ENCODE peak calls at places on chromosome 6, in ten cellular contexts. One of them, this sample, is unnamed.

GRCh38 chr6:11309947-11310665 is 77.6 kb upstream of the NEDD9 start:
- DNase-seq in activated naive CD4-positive, alpha-beta T cell treated with anti-CD3 and anti-CD28 coated beads for 36 hours: no peak
- DNase-seq in small intestine: no peak
- DNase-seq in non-pigmented ciliary epithelial cell: no peak
- DNase-seq in activated T-helper 1 cell treated with Interleukin-2 at 50 U/mL for 16 hours: no peak
- DNase-seq in stimulated activated CD4-positive, alpha-beta T cell treated with anti-CD3 and anti-CD28 coated beads, Interleukin-2, amount 100 ng/mL, for 48 hours: no peak
- DNase-seq in NCI-H510A: no peak
- DNase-seq in SHP77: no peak
- DNase-seq in NCI-H1092 treated with DMSO at 0.1 percent for 48 hours: no peak
- DNase-seq in heart left ventricle: no peak
- DNase-seq in this sample: no peak

GRCh38 chr6:31575335-31575901 is at the start of gene TNF:
- DNase-seq in activated naive CD4-positive, alpha-beta T cell treated with anti-CD3 and anti-CD28 coated beads for 36 hours: peak
- DNase-seq in stimulated activated CD4-positive, alpha-beta T cell treated with anti-CD3 and anti-CD28 coated beads, Interleukin-2, amount 100 ng/mL, for 48 hours: peak
- DNase-seq in heart left ventricle: peak
- DNase-seq in NCI-H1092 treated with DMSO at 0.1 percent for 48 hours: no peak
- DNase-seq in non-pigmented ciliary epithelial cell: no peak
- DNase-seq in small intestine: peak
- DNase-seq in activated T-helper 1 cell treated with Interleukin-2 at 50 U/mL for 16 hours: peak
- DNase-seq in SHP77: no peak
- DNase-seq in NCI-H510A: no peak
- DNase-seq in this sample: no peak

GRCh38 chr6:125154184-125155135 is 887 bp downstream of the TPD52L1 start:
- DNase-seq in non-pigmented ciliary epithelial cell: no peak
- DNase-seq in stimulated activated CD4-positive, alpha-beta T cell treated with anti-CD3 and anti-CD28 coated beads, Interleukin-2, amount 100 ng/mL, for 48 hours: peak
- DNase-seq in heart left ventricle: peak
- DNase-seq in activated naive CD4-positive, alpha-beta T cell treated with anti-CD3 and anti-CD28 coated beads for 36 hours: peak
- DNase-seq in small intestine: peak
- DNase-seq in SHP77: peak
- DNase-seq in NCI-H510A: peak
- DNase-seq in NCI-H1092 treated with DMSO at 0.1 percent for 48 hours: no peak
- DNase-seq in activated T-helper 1 cell treated with Interleukin-2 at 50 U/mL for 16 hours: no peak
- DNase-seq in this sample: no peak

GRCh38 chr6:18491303-18492090 is 104.3 kb downstream of the RNF144B start:
- DNase-seq in activated T-helper 1 cell treated with Interleukin-2 at 50 U/mL for 16 hours: no peak
- DNase-seq in small intestine: no peak
- DNase-seq in SHP77: no peak
- DNase-seq in heart left ventricle: no peak
- DNase-seq in stimulated activated CD4-positive, alpha-beta T cell treated with anti-CD3 and anti-CD28 coated beads, Interleukin-2, amount 100 ng/mL, for 48 hours: no peak
- DNase-seq in NCI-H1092 treated with DMSO at 0.1 percent for 48 hours: no peak
- DNase-seq in non-pigmented ciliary epithelial cell: no peak
- DNase-seq in activated naive CD4-positive, alpha-beta T cell treated with anti-CD3 and anti-CD28 coated beads for 36 hours: no peak
- DNase-seq in NCI-H510A: no peak
- DNase-seq in this sample: peak

GRCh38 chr6:144477396-144477795 is 192.3 kb downstream of the UTRN start:
- DNase-seq in activated naive CD4-positive, alpha-beta T cell treated with anti-CD3 and anti-CD28 coated beads for 36 hours: no peak
- DNase-seq in heart left ventricle: no peak
- DNase-seq in small intestine: no peak
- DNase-seq in stimulated activated CD4-positive, alpha-beta T cell treated with anti-CD3 and anti-CD28 coated beads, Interleukin-2, amount 100 ng/mL, for 48 hours: no peak
- DNase-seq in NCI-H1092 treated with DMSO at 0.1 percent for 48 hours: no peak
- DNase-seq in SHP77: no peak
- DNase-seq in non-pigmented ciliary epithelial cell: no peak
- DNase-seq in activated T-helper 1 cell treated with Interleukin-2 at 50 U/mL for 16 hours: no peak
- DNase-seq in NCI-H510A: no peak
- DNase-seq in this sample: peak

GRCh38 chr6:24924956-24925355 is 10.8 kb downstream of the RIPOR2 start:
- DNase-seq in activated T-helper 1 cell treated with Interleukin-2 at 50 U/mL for 16 hours: no peak
- DNase-seq in non-pigmented ciliary epithelial cell: no peak
- DNase-seq in activated naive CD4-positive, alpha-beta T cell treated with anti-CD3 and anti-CD28 coated beads for 36 hours: peak
- DNase-seq in small intestine: no peak
- DNase-seq in NCI-H1092 treated with DMSO at 0.1 percent for 48 hours: no peak
- DNase-seq in NCI-H510A: no peak
- DNase-seq in SHP77: no peak
- DNase-seq in stimulated activated CD4-positive, alpha-beta T cell treated with anti-CD3 and anti-CD28 coated beads, Interleukin-2, amount 100 ng/mL, for 48 hours: no peak
- DNase-seq in heart left ventricle: no peak
- DNase-seq in this sample: no peak

GRCh38 chr6:89944826-89945407 is 50.6 kb downstream of the GJA10 start:
- DNase-seq in heart left ventricle: no peak
- DNase-seq in non-pigmented ciliary epithelial cell: no peak
- DNase-seq in activated naive CD4-positive, alpha-beta T cell treated with anti-CD3 and anti-CD28 coated beads for 36 hours: no peak
- DNase-seq in SHP77: peak
- DNase-seq in NCI-H510A: no peak
- DNase-seq in activated T-helper 1 cell treated with Interleukin-2 at 50 U/mL for 16 hours: no peak
- DNase-seq in NCI-H1092 treated with DMSO at 0.1 percent for 48 hours: no peak
- DNase-seq in small intestine: peak
- DNase-seq in stimulated activated CD4-positive, alpha-beta T cell treated with anti-CD3 and anti-CD28 coated beads, Interleukin-2, amount 100 ng/mL, for 48 hours: no peak
- DNase-seq in this sample: peak

GRCh38 chr6:10759312-10759839 is 11.8 kb downstream of the TMEM14B start:
- DNase-seq in activated naive CD4-positive, alpha-beta T cell treated with anti-CD3 and anti-CD28 coated beads for 36 hours: no peak
- DNase-seq in non-pigmented ciliary epithelial cell: peak
- DNase-seq in small intestine: peak
- DNase-seq in NCI-H1092 treated with DMSO at 0.1 percent for 48 hours: no peak
- DNase-seq in stimulated activated CD4-positive, alpha-beta T cell treated with anti-CD3 and anti-CD28 coated beads, Interleukin-2, amount 100 ng/mL, for 48 hours: no peak
- DNase-seq in heart left ventricle: no peak
- DNase-seq in NCI-H510A: no peak
- DNase-seq in SHP77: peak
- DNase-seq in activated T-helper 1 cell treated with Interleukin-2 at 50 U/mL for 16 hours: no peak
- DNase-seq in this sample: peak

GRCh38 chr6:20021795-20022194 is 184.6 kb downstream of the ID4 start:
- DNase-seq in activated naive CD4-positive, alpha-beta T cell treated with anti-CD3 and anti-CD28 coated beads for 36 hours: no peak
- DNase-seq in activated T-helper 1 cell treated with Interleukin-2 at 50 U/mL for 16 hours: no peak
- DNase-seq in SHP77: no peak
- DNase-seq in heart left ventricle: no peak
- DNase-seq in small intestine: no peak
- DNase-seq in stimulated activated CD4-positive, alpha-beta T cell treated with anti-CD3 and anti-CD28 coated beads, Interleukin-2, amount 100 ng/mL, for 48 hours: no peak
- DNase-seq in NCI-H510A: no peak
- DNase-seq in non-pigmented ciliary epithelial cell: no peak
- DNase-seq in NCI-H1092 treated with DMSO at 0.1 percent for 48 hours: no peak
- DNase-seq in this sample: no peak

GRCh38 chr6:46491201-46491788 is at the start of gene RCAN2:
- DNase-seq in SHP77: peak
- DNase-seq in small intestine: peak
- DNase-seq in heart left ventricle: peak
- DNase-seq in activated T-helper 1 cell treated with Interleukin-2 at 50 U/mL for 16 hours: no peak
- DNase-seq in activated naive CD4-positive, alpha-beta T cell treated with anti-CD3 and anti-CD28 coated beads for 36 hours: peak
- DNase-seq in NCI-H1092 treated with DMSO at 0.1 percent for 48 hours: no peak
- DNase-seq in stimulated activated CD4-positive, alpha-beta T cell treated with anti-CD3 and anti-CD28 coated beads, Interleukin-2, amount 100 ng/mL, for 48 hours: no peak
- DNase-seq in non-pigmented ciliary epithelial cell: no peak
- DNase-seq in NCI-H510A: peak
- DNase-seq in this sample: peak

GRCh38 chr6:32148722-32149576 is 2.8 kb downstream of the PRRT1 start:
- DNase-seq in small intestine: peak
- DNase-seq in activated naive CD4-positive, alpha-beta T cell treated with anti-CD3 and anti-CD28 coated beads for 36 hours: peak
- DNase-seq in SHP77: no peak
- DNase-seq in NCI-H510A: no peak
- DNase-seq in non-pigmented ciliary epithelial cell: no peak
- DNase-seq in heart left ventricle: peak
- DNase-seq in NCI-H1092 treated with DMSO at 0.1 percent for 48 hours: no peak
- DNase-seq in stimulated activated CD4-positive, alpha-beta T cell treated with anti-CD3 and anti-CD28 coated beads, Interleukin-2, amount 100 ng/mL, for 48 hours: peak
- DNase-seq in activated T-helper 1 cell treated with Interleukin-2 at 50 U/mL for 16 hours: peak
- DNase-seq in this sample: peak

GRCh38 chr6:138004423-138005287 is 102.6 kb downstream of the PERP start:
- DNase-seq in SHP77: peak
- DNase-seq in NCI-H510A: no peak
- DNase-seq in activated T-helper 1 cell treated with Interleukin-2 at 50 U/mL for 16 hours: no peak
- DNase-seq in small intestine: peak
- DNase-seq in activated naive CD4-positive, alpha-beta T cell treated with anti-CD3 and anti-CD28 coated beads for 36 hours: peak
- DNase-seq in stimulated activated CD4-positive, alpha-beta T cell treated with anti-CD3 and anti-CD28 coated beads, Interleukin-2, amount 100 ng/mL, for 48 hours: no peak
- DNase-seq in non-pigmented ciliary epithelial cell: no peak
- DNase-seq in NCI-H1092 treated with DMSO at 0.1 percent for 48 hours: peak
- DNase-seq in heart left ventricle: no peak
- DNase-seq in this sample: peak

GRCh38 chr6:14547284-14548001 is 429.9 kb downstream of the CD83 start:
- DNase-seq in NCI-H510A: no peak
- DNase-seq in heart left ventricle: no peak
- DNase-seq in activated T-helper 1 cell treated with Interleukin-2 at 50 U/mL for 16 hours: no peak
- DNase-seq in SHP77: no peak
- DNase-seq in activated naive CD4-positive, alpha-beta T cell treated with anti-CD3 and anti-CD28 coated beads for 36 hours: no peak
- DNase-seq in small intestine: no peak
- DNase-seq in non-pigmented ciliary epithelial cell: no peak
- DNase-seq in stimulated activated CD4-positive, alpha-beta T cell treated with anti-CD3 and anti-CD28 coated beads, Interleukin-2, amount 100 ng/mL, for 48 hours: no peak
- DNase-seq in NCI-H1092 treated with DMSO at 0.1 percent for 48 hours: no peak
- DNase-seq in this sample: no peak

GRCh38 chr6:167338551-167339117 is 13.7 kb downstream of the TTLL2 start:
- DNase-seq in SHP77: no peak
- DNase-seq in small intestine: no peak
- DNase-seq in NCI-H1092 treated with DMSO at 0.1 percent for 48 hours: no peak
- DNase-seq in activated naive CD4-positive, alpha-beta T cell treated with anti-CD3 and anti-CD28 coated beads for 36 hours: no peak
- DNase-seq in stimulated activated CD4-positive, alpha-beta T cell treated with anti-CD3 and anti-CD28 coated beads, Interleukin-2, amount 100 ng/mL, for 48 hours: no peak
- DNase-seq in heart left ventricle: no peak
- DNase-seq in NCI-H510A: no peak
- DNase-seq in activated T-helper 1 cell treated with Interleukin-2 at 50 U/mL for 16 hours: no peak
- DNase-seq in non-pigmented ciliary epithelial cell: no peak
- DNase-seq in this sample: no peak

GRCh38 chr6:3351837-3352524 is 93.2 kb downstream of the PSMG4 start:
- DNase-seq in stimulated activated CD4-positive, alpha-beta T cell treated with anti-CD3 and anti-CD28 coated beads, Interleukin-2, amount 100 ng/mL, for 48 hours: no peak
- DNase-seq in activated naive CD4-positive, alpha-beta T cell treated with anti-CD3 and anti-CD28 coated beads for 36 hours: no peak
- DNase-seq in heart left ventricle: no peak
- DNase-seq in NCI-H1092 treated with DMSO at 0.1 percent for 48 hours: no peak
- DNase-seq in NCI-H510A: no peak
- DNase-seq in SHP77: no peak
- DNase-seq in small intestine: no peak
- DNase-seq in activated T-helper 1 cell treated with Interleukin-2 at 50 U/mL for 16 hours: no peak
- DNase-seq in non-pigmented ciliary epithelial cell: no peak
- DNase-seq in this sample: no peak

GRCh38 chr6:56682580-56682979 is 39.9 kb upstream of the DST start:
- DNase-seq in stimulated activated CD4-positive, alpha-beta T cell treated with anti-CD3 and anti-CD28 coated beads, Interleukin-2, amount 100 ng/mL, for 48 hours: no peak
- DNase-seq in NCI-H510A: no peak
- DNase-seq in heart left ventricle: no peak
- DNase-seq in small intestine: no peak
- DNase-seq in SHP77: no peak
- DNase-seq in non-pigmented ciliary epithelial cell: no peak
- DNase-seq in activated T-helper 1 cell treated with Interleukin-2 at 50 U/mL for 16 hours: no peak
- DNase-seq in NCI-H1092 treated with DMSO at 0.1 percent for 48 hours: no peak
- DNase-seq in activated naive CD4-positive, alpha-beta T cell treated with anti-CD3 and anti-CD28 coated beads for 36 hours: no peak
- DNase-seq in this sample: no peak

GRCh38 chr6:6313012-6313411 is 7.5 kb downstream of the F13A1 start:
- DNase-seq in heart left ventricle: no peak
- DNase-seq in non-pigmented ciliary epithelial cell: no peak
- DNase-seq in stimulated activated CD4-positive, alpha-beta T cell treated with anti-CD3 and anti-CD28 coated beads, Interleukin-2, amount 100 ng/mL, for 48 hours: no peak
- DNase-seq in activated naive CD4-positive, alpha-beta T cell treated with anti-CD3 and anti-CD28 coated beads for 36 hours: no peak
- DNase-seq in small intestine: no peak
- DNase-seq in SHP77: no peak
- DNase-seq in activated T-helper 1 cell treated with Interleukin-2 at 50 U/mL for 16 hours: no peak
- DNase-seq in NCI-H510A: no peak
- DNase-seq in NCI-H1092 treated with DMSO at 0.1 percent for 48 hours: no peak
- DNase-seq in this sample: no peak

GRCh38 chr6:35034411-35035171 is 106.5 kb downstream of the TCP11 start:
- DNase-seq in activated naive CD4-positive, alpha-beta T cell treated with anti-CD3 and anti-CD28 coated beads for 36 hours: no peak
- DNase-seq in NCI-H510A: no peak
- DNase-seq in non-pigmented ciliary epithelial cell: no peak
- DNase-seq in small intestine: peak
- DNase-seq in stimulated activated CD4-positive, alpha-beta T cell treated with anti-CD3 and anti-CD28 coated beads, Interleukin-2, amount 100 ng/mL, for 48 hours: no peak
- DNase-seq in SHP77: no peak
- DNase-seq in NCI-H1092 treated with DMSO at 0.1 percent for 48 hours: no peak
- DNase-seq in heart left ventricle: peak
- DNase-seq in activated T-helper 1 cell treated with Interleukin-2 at 50 U/mL for 16 hours: no peak
- DNase-seq in this sample: no peak

GRCh38 chr6:157989541-157990289 is 8.1 kb downstream of the SYNJ2 start:
- DNase-seq in activated naive CD4-positive, alpha-beta T cell treated with anti-CD3 and anti-CD28 coated beads for 36 hours: peak
- DNase-seq in non-pigmented ciliary epithelial cell: no peak
- DNase-seq in stimulated activated CD4-positive, alpha-beta T cell treated with anti-CD3 and anti-CD28 coated beads, Interleukin-2, amount 100 ng/mL, for 48 hours: no peak
- DNase-seq in NCI-H510A: no peak
- DNase-seq in small intestine: peak
- DNase-seq in activated T-helper 1 cell treated with Interleukin-2 at 50 U/mL for 16 hours: no peak
- DNase-seq in NCI-H1092 treated with DMSO at 0.1 percent for 48 hours: peak
- DNase-seq in heart left ventricle: peak
- DNase-seq in SHP77: peak
- DNase-seq in this sample: peak

GRCh38 chr6:170416303-170416702 is 109.7 kb downstream of the FAM120B start:
- DNase-seq in non-pigmented ciliary epithelial cell: no peak
- DNase-seq in stimulated activated CD4-positive, alpha-beta T cell treated with anti-CD3 and anti-CD28 coated beads, Interleukin-2, amount 100 ng/mL, for 48 hours: no peak
- DNase-seq in small intestine: no peak
- DNase-seq in activated naive CD4-positive, alpha-beta T cell treated with anti-CD3 and anti-CD28 coated beads for 36 hours: no peak
- DNase-seq in heart left ventricle: no peak
- DNase-seq in NCI-H510A: no peak
- DNase-seq in activated T-helper 1 cell treated with Interleukin-2 at 50 U/mL for 16 hours: no peak
- DNase-seq in NCI-H1092 treated with DMSO at 0.1 percent for 48 hours: no peak
- DNase-seq in SHP77: no peak
- DNase-seq in this sample: no peak

GRCh38 chr6:89689732-89690131 is 51.2 kb upstream of the LYRM2 start:
- DNase-seq in non-pigmented ciliary epithelial cell: no peak
- DNase-seq in NCI-H1092 treated with DMSO at 0.1 percent for 48 hours: no peak
- DNase-seq in NCI-H510A: no peak
- DNase-seq in heart left ventricle: no peak
- DNase-seq in SHP77: no peak
- DNase-seq in activated T-helper 1 cell treated with Interleukin-2 at 50 U/mL for 16 hours: no peak
- DNase-seq in small intestine: no peak
- DNase-seq in activated naive CD4-positive, alpha-beta T cell treated with anti-CD3 and anti-CD28 coated beads for 36 hours: no peak
- DNase-seq in stimulated activated CD4-positive, alpha-beta T cell treated with anti-CD3 and anti-CD28 coated beads, Interleukin-2, amount 100 ng/mL, for 48 hours: no peak
- DNase-seq in this sample: peak

GRCh38 chr6:148064406-148065134 is 278.1 kb upstream of the SASH1 start:
- DNase-seq in NCI-H510A: no peak
- DNase-seq in heart left ventricle: no peak
- DNase-seq in SHP77: no peak
- DNase-seq in activated T-helper 1 cell treated with Interleukin-2 at 50 U/mL for 16 hours: no peak
- DNase-seq in activated naive CD4-positive, alpha-beta T cell treated with anti-CD3 and anti-CD28 coated beads for 36 hours: no peak
- DNase-seq in NCI-H1092 treated with DMSO at 0.1 percent for 48 hours: no peak
- DNase-seq in stimulated activated CD4-positive, alpha-beta T cell treated with anti-CD3 and anti-CD28 coated beads, Interleukin-2, amount 100 ng/mL, for 48 hours: no peak
- DNase-seq in small intestine: no peak
- DNase-seq in non-pigmented ciliary epithelial cell: peak
- DNase-seq in this sample: peak

GRCh38 chr6:35300848-35301247 is 3.2 kb downstream of the DEF6 start:
- DNase-seq in activated naive CD4-positive, alpha-beta T cell treated with anti-CD3 and anti-CD28 coated beads for 36 hours: peak
- DNase-seq in SHP77: no peak
- DNase-seq in NCI-H1092 treated with DMSO at 0.1 percent for 48 hours: no peak
- DNase-seq in heart left ventricle: no peak
- DNase-seq in activated T-helper 1 cell treated with Interleukin-2 at 50 U/mL for 16 hours: no peak
- DNase-seq in NCI-H510A: no peak
- DNase-seq in stimulated activated CD4-positive, alpha-beta T cell treated with anti-CD3 and anti-CD28 coated beads, Interleukin-2, amount 100 ng/mL, for 48 hours: no peak
- DNase-seq in small intestine: no peak
- DNase-seq in non-pigmented ciliary epithelial cell: no peak
- DNase-seq in this sample: no peak

GRCh38 chr6:41939848-41940758 is 1.5 kb downstream of the CCND3 start:
- DNase-seq in non-pigmented ciliary epithelial cell: no peak
- DNase-seq in NCI-H1092 treated with DMSO at 0.1 percent for 48 hours: no peak
- DNase-seq in activated naive CD4-positive, alpha-beta T cell treated with anti-CD3 and anti-CD28 coated beads for 36 hours: no peak
- DNase-seq in NCI-H510A: no peak
- DNase-seq in heart left ventricle: no peak
- DNase-seq in stimulated activated CD4-positive, alpha-beta T cell treated with anti-CD3 and anti-CD28 coated beads, Interleukin-2, amount 100 ng/mL, for 48 hours: no peak
- DNase-seq in SHP77: no peak
- DNase-seq in activated T-helper 1 cell treated with Interleukin-2 at 50 U/mL for 16 hours: no peak
- DNase-seq in small intestine: peak
- DNase-seq in this sample: peak

GRCh38 chr6:130677312-130677711 is 149.9 kb upstream of the SMLR1 start:
- DNase-seq in activated T-helper 1 cell treated with Interleukin-2 at 50 U/mL for 16 hours: no peak
- DNase-seq in activated naive CD4-positive, alpha-beta T cell treated with anti-CD3 and anti-CD28 coated beads for 36 hours: no peak
- DNase-seq in stimulated activated CD4-positive, alpha-beta T cell treated with anti-CD3 and anti-CD28 coated beads, Interleukin-2, amount 100 ng/mL, for 48 hours: no peak
- DNase-seq in NCI-H510A: no peak
- DNase-seq in NCI-H1092 treated with DMSO at 0.1 percent for 48 hours: no peak
- DNase-seq in heart left ventricle: no peak
- DNase-seq in small intestine: no peak
- DNase-seq in non-pigmented ciliary epithelial cell: no peak
- DNase-seq in SHP77: no peak
- DNase-seq in this sample: no peak

GRCh38 chr6:152135755-152136448 is 328.4 kb downstream of the ESR1 start:
- DNase-seq in activated naive CD4-positive, alpha-beta T cell treated with anti-CD3 and anti-CD28 coated beads for 36 hours: no peak
- DNase-seq in heart left ventricle: no peak
- DNase-seq in NCI-H1092 treated with DMSO at 0.1 percent for 48 hours: peak
- DNase-seq in activated T-helper 1 cell treated with Interleukin-2 at 50 U/mL for 16 hours: no peak
- DNase-seq in SHP77: peak
- DNase-seq in stimulated activated CD4-positive, alpha-beta T cell treated with anti-CD3 and anti-CD28 coated beads, Interleukin-2, amount 100 ng/mL, for 48 hours: no peak
- DNase-seq in small intestine: peak
- DNase-seq in non-pigmented ciliary epithelial cell: no peak
- DNase-seq in NCI-H510A: peak
- DNase-seq in this sample: peak

GRCh38 chr6:75402296-75402695 is 91.3 kb downstream of the FILIP1 start:
- DNase-seq in stimulated activated CD4-positive, alpha-beta T cell treated with anti-CD3 and anti-CD28 coated beads, Interleukin-2, amount 100 ng/mL, for 48 hours: no peak
- DNase-seq in NCI-H510A: no peak
- DNase-seq in non-pigmented ciliary epithelial cell: no peak
- DNase-seq in NCI-H1092 treated with DMSO at 0.1 percent for 48 hours: no peak
- DNase-seq in activated naive CD4-positive, alpha-beta T cell treated with anti-CD3 and anti-CD28 coated beads for 36 hours: no peak
- DNase-seq in small intestine: no peak
- DNase-seq in heart left ventricle: peak
- DNase-seq in SHP77: peak
- DNase-seq in activated T-helper 1 cell treated with Interleukin-2 at 50 U/mL for 16 hours: no peak
- DNase-seq in this sample: peak

GRCh38 chr6:35044145-35044745 is 96.9 kb downstream of the TCP11 start:
- DNase-seq in activated naive CD4-positive, alpha-beta T cell treated with anti-CD3 and anti-CD28 coated beads for 36 hours: no peak
- DNase-seq in heart left ventricle: peak
- DNase-seq in SHP77: no peak
- DNase-seq in NCI-H510A: peak
- DNase-seq in non-pigmented ciliary epithelial cell: no peak
- DNase-seq in NCI-H1092 treated with DMSO at 0.1 percent for 48 hours: peak
- DNase-seq in activated T-helper 1 cell treated with Interleukin-2 at 50 U/mL for 16 hours: no peak
- DNase-seq in stimulated activated CD4-positive, alpha-beta T cell treated with anti-CD3 and anti-CD28 coated beads, Interleukin-2, amount 100 ng/mL, for 48 hours: no peak
- DNase-seq in small intestine: peak
- DNase-seq in this sample: peak